ENCODE peak calls at places on chromosomes 13 and 19, in six cellular contexts. F is HepG2, I is NT2/D1, Z is neuronal stem cell, T is H1, O is kidney. B is an unnamed sample.

GRCh38 chr19:17796838-17797168 is 1.9 kb downstream of the B3GNT3 start:
- DNase-seq in Z (no peak), T (no peak), F (no peak), I (no peak), O (no peak), B (no peak)

GRCh38 chr13:94239135-94239534 is 240.3 kb downstream of the DCT start:
- DNase-seq in Z (no peak), F (no peak), T (no peak), I (no peak), O (no peak), B (peak; percentile 38)

GRCh38 chr19:4691383-4691782 is 21.2 kb upstream of the MYDGF start:
- DNase-seq in F (no peak), Z (no peak), I (no peak), T (no peak), O (no peak), B (no peak)

GRCh38 chr19:30590596-30591229 is 218.5 kb downstream of the ZNF536 start:
- DNase-seq in O (no peak), T (no peak), I (no peak), F (no peak), Z (no peak), B (no peak)

GRCh38 chr13:25037057-25037813 is 58.7 kb upstream of the PABPC3 start:
- DNase-seq in T (peak; percentile 64), F (peak; percentile 52), O (no peak), Z (peak; percentile 59), I (peak; percentile 56), B (peak; percentile 90)

GRCh38 chr13:28505543-28506135 is 10.7 kb upstream of the FLT1 start:
- DNase-seq in O (no peak), T (peak; percentile 39), F (no peak), I (no peak), Z (no peak), B (no peak)

GRCh38 chr19:5968431-5969373 is 9.2 kb downstream of the RANBP3 start:
- DNase-seq in F (peak; percentile 41), I (no peak), T (no peak), Z (no peak), O (peak; percentile 68), B (no peak)

GRCh38 chr19:50542825-50543428 is 25.3 kb downstream of the LRRC4B start:
- DNase-seq in Z (no peak), I (no peak), F (no peak), O (no peak), T (no peak), B (no peak)

GRCh38 chr13:23788459-23788858 is 100.7 kb downstream of the MIPEP start:
- DNase-seq in F (no peak), O (no peak), T (no peak), Z (no peak), I (no peak), B (no peak)

GRCh38 chr19:32671883-32672282 is 3.1 kb downstream of the ANKRD27 start:
- DNase-seq in O (no peak), I (no peak), T (no peak), F (no peak), Z (no peak), B (no peak)

GRCh38 chr19:42268142-42268703 is 829 bp upstream of the CIC start:
- DNase-seq in F (peak; percentile 98), Z (peak; percentile 99), O (peak; percentile 99), T (peak; percentile 96), I (peak; percentile 96), B (peak; percentile 100)

GRCh38 chr19:49987159-49987698 is 26.3 kb upstream of the SIGLEC11 start:
- DNase-seq in F (peak; percentile 87), I (peak; percentile 84), T (peak; percentile 94), Z (peak; percentile 99), O (peak; percentile 92), B (peak; percentile 94)

GRCh38 chr19:2164020-2164988 is 571 bp downstream of the DOT1L start:
- DNase-seq in Z (no peak), F (no peak), T (peak; percentile 68), O (peak; percentile 90), I (no peak), B (peak; percentile 71)

GRCh38 chr19:41424335-41425173 is 2.6 kb downstream of the B3GNT8 start:
- DNase-seq in Z (no peak), F (no peak), O (peak; percentile 73), T (no peak), I (no peak), B (no peak)

GRCh38 chr19:40716031-40716654 is 543 bp downstream of the COQ8B start:
- DNase-seq in I (no peak), O (no peak), Z (no peak), T (peak; percentile 49), F (no peak), B (no peak)

GRCh38 chr19:50252111-50252886 is 48.9 kb downstream of the MYH14 start:
- DNase-seq in T (peak; percentile 92), Z (no peak), F (no peak), O (no peak), I (no peak), B (peak; percentile 11)

GRCh38 chr13:40652588-40652940 is 13.9 kb downstream of the FOXO1 start:
- DNase-seq in Z (no peak), O (no peak), T (no peak), F (no peak), I (no peak), B (no peak)

GRCh38 chr19:15115762-15116615 is 8.8 kb downstream of the SYDE1 start:
- DNase-seq in I (no peak), F (no peak), Z (no peak), T (no peak), O (no peak), B (no peak)

GRCh38 chr19:49635530-49636229 is 4.3 kb downstream of the RRAS start:
- DNase-seq in I (no peak), T (no peak), Z (no peak), O (no peak), F (no peak), B (peak; percentile 17)

GRCh38 chr19:18119243-18120105 is 21.9 kb downstream of the MAST3 start:
- DNase-seq in F (no peak), O (no peak), Z (no peak), T (no peak), I (no peak), B (no peak)

GRCh38 chr19:14116525-14116917 is 1.0 kb downstream of the PRKACA start:
- DNase-seq in O (no peak), Z (no peak), T (no peak), F (no peak), I (no peak), B (peak; percentile 9)

GRCh38 chr19:7386308-7386707 is 37.6 kb downstream of the ARHGEF18 start:
- DNase-seq in I (no peak), F (no peak), T (no peak), O (peak; percentile 49), Z (no peak), B (no peak)

DNA sequence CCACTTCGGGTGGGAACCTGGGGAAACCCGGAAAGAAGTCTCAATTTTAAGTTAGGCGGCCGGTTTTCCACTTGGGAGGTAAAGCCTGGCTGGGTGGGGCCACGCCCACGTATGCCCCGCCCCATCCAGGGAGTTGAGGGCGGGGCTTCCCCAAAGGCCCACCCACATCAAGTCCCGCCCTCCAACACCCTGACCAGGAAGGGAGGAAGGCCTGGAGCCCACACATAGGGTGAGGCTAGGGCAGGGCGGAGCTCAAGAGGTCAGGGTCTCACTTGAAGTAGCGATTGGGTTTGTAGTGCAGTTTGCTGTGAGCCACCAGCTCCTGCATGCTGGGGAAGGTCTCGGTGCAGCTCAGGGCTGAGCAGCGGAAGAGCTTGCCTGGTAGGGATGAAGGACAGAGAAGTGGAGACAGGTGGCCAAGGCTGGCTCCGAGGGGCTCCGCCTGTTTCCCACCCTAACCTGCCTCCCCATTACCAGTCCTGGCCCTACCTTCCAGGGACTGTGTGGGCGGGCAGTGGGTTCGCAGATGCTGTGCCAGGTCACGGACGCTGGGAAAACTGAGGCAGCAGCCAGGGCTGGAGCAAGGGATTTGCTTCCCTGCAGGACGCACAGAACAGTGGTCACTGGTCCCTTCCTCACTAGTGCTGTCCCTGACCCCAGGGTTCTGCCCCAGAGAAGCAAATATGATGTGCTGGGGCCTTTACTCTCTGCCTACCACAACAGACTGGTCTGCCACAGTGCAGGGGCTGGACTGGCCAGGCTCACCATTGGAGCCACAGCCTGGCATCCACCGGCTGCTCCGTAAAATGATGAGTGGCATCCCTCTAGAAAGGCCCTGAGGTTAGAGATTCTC is 1.6 kb downstream of the ZNF414 start:
- DNase-seq in O (no peak), T (peak; percentile 84), F (peak; percentile 60), I (no peak), Z (no peak), B (peak; percentile 51)
- H3K9ac ChIP-seq in O (no peak overlapping the region), T (no peak overlapping the region), F (peak overlapping the region; percentile 96), I (peak overlapping the region; percentile 88), Z (no peak overlapping the region), B (peak overlapping the region; percentile 95)

GRCh38 chr13:45742985-45743384 is 40.9 kb downstream of the CBY2 start:
- DNase-seq in Z (no peak), T (no peak), F (no peak), O (no peak), I (no peak), B (no peak)
- H3K9ac ChIP-seq in Z (no peak overlapping the region), T (no peak overlapping the region), F (no peak overlapping the region), O (no peak overlapping the region), I (no peak overlapping the region), B (no peak overlapping the region)

GRCh38 chr19:39252458-39252857 is 3.8 kb upstream of the IFNL4 start:
- DNase-seq in O (no peak), F (no peak), T (no peak), Z (no peak), I (no peak), B (no peak)

GRCh38 chr19:39247701-39248664 is 673 bp downstream of the IFNL4 start:
- DNase-seq in O (peak; percentile 64), Z (no peak), T (peak; percentile 69), I (no peak), F (no peak), B (peak; percentile 27)

GRCh38 chr19:39251081-39251480 is 2.4 kb upstream of the IFNL4 start:
- DNase-seq in T (no peak), I (no peak), Z (no peak), F (no peak), O (no peak), B (no peak)

GRCh38 chr19:39246951-39247669 is 1.5 kb downstream of the IFNL4 start:
- DNase-seq in F (no peak), I (no peak), O (peak; percentile 78), Z (no peak), T (peak; percentile 85), B (no peak)

DNA sequence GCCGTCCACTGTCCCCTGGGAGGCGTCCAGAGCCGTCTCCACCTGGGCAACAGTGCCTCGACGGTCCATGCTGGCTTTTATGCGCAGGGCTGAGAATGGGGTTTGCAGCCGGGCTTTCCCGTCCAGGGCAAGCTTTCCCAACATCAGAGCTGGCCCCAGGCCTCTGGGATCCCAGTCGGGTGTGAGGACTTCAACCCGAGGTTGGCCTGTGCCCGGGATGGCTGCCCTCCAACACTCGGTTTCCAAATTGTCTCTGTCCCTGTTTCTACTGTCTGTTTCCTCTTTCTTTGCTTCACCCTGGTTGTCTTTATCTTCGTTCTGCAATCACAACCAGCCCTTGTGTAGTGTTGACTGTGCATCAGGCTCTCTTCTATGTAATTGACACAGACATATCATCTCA is at the start of gene IFNL4:
- DNase-seq in O (no peak), Z (no peak), T (no peak), F (no peak), I (no peak), B (no peak)
- H3K9ac ChIP-seq in O (no peak within 1 kb of the TSS), Z (no peak within 1 kb of the TSS), T (no peak within 1 kb of the TSS), F (no peak within 1 kb of the TSS), I (no peak within 1 kb of the TSS), B (no peak within 1 kb of the TSS)

DNA sequence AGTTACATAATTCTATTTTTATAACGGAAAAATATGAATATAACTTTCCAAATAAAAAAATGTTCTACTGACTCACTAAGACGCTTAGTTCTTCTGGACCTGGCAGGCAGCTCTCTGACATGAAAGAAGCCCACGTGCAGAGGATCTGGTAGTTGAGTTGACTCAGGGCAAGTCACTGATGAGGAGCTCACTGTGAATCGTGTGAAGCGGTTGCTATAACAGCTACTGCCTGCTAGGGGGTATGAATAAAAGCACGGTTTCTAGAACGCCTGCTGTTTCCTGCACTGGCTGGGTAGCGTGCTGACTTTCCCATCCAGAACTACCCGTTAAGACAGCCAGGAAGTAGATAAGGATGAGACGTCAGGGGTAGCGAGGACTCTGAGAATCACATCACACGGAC is 54.7 kb upstream of the WASF3 start:
- DNase-seq in F (no peak), Z (no peak), I (no peak), O (no peak), T (no peak), B (no peak)
- H3K9ac ChIP-seq in F (no peak overlapping the region), Z (no peak overlapping the region), I (no peak overlapping the region), O (no peak overlapping the region), T (no peak overlapping the region), B (no peak overlapping the region)

B was measured in adipocyte.